ENCODE peak calls at places on chromosomes 4 and X, in four cellular contexts. Q, U, A and K are unnamed samples.

GRCh38 chr4:36086387-36086786 is 157.9 kb downstream of the ARAP2 start:
- DNase-seq in U (no peak), A (no peak), Q (no peak), K (no peak)

GRCh38 chrX:153514259-153514658 is 3.2 kb upstream of the ATP2B3 start:
- DNase-seq in Q (no peak), A (no peak), U (no peak), K (no peak)

GRCh38 chr4:29948451-29948850 is 771.7 kb upstream of the PCDH7 start:
- DNase-seq in Q (no peak), U (no peak), A (no peak), K (no peak)

GRCh38 chr4:102342404-102343074 is 2.7 kb downstream of the SLC39A8 start:
- DNase-seq in U (no peak), A (no peak), Q (no peak), K (no peak)

GRCh38 chr4:41939016-41939623 is 3.9 kb downstream of the TMEM33 start:
- DNase-seq in U (peak; percentile 84), A (no peak), Q (no peak), K (no peak)

GRCh38 chr4:94909645-94910044 is 151.9 kb downstream of the BMPR1B start:
- DNase-seq in Q (no peak), U (no peak), A (no peak), K (no peak)

GRCh38 chr4:38757945-38758344 is 24.8 kb downstream of the TLR10 start:
- DNase-seq in Q (no peak), U (no peak), A (no peak), K (no peak)

GRCh38 chrX:55524487-55524886 is 34.8 kb upstream of the USP51 start:
- DNase-seq in A (no peak), U (no peak), Q (no peak), K (no peak)

GRCh38 chrX:114599305-114599704 is 15.4 kb downstream of the HTR2C start:
- DNase-seq in Q (no peak), A (no peak), U (no peak), K (no peak)

GRCh38 chr4:158782539-158783360 is 13.9 kb downstream of the FNIP2 start:
- DNase-seq in U (no peak), Q (no peak), A (peak; percentile 46), K (no peak)

GRCh38 chr4:66178901-66179300 is 508.6 kb upstream of the EPHA5 start:
- DNase-seq in U (no peak), Q (no peak), A (no peak), K (no peak)

GRCh38 chrX:5823861-5824260 is 404.8 kb downstream of the NLGN4X start:
- DNase-seq in U (no peak), A (no peak), Q (no peak), K (no peak)

GRCh38 chr4:112038861-112039260 is 106.4 kb upstream of the FAM241A start:
- DNase-seq in Q (no peak), U (no peak), A (no peak), K (no peak)

GRCh38 chr4:163473576-163473975 is at the start of gene TKTL2:
- DNase-seq in Q (no peak), A (no peak), U (no peak), K (no peak)

GRCh38 chrX:130086414-130087207 is 23.7 kb downstream of the ELF4 start:
- DNase-seq in U (peak; percentile 95), Q (no peak), A (no peak), K (no peak)

GRCh38 chrX:8988456-8988855 is 45.5 kb downstream of the FAM9B start:
- DNase-seq in A (no peak), Q (no peak), U (no peak), K (no peak)

GRCh38 chr4:7191546-7192251 is 639 bp upstream of the SORCS2 start:
- DNase-seq in Q (no peak), A (no peak), U (no peak), K (no peak)

GRCh38 chr4:152606800-152607577 is 71.1 kb upstream of the FBXW7 start:
- DNase-seq in U (no peak), A (no peak), Q (no peak), K (no peak)

GRCh38 chrX:123960956-123961267 is 594 bp upstream of the STAG2 start:
- DNase-seq in Q (no peak), A (no peak), U (no peak), K (no peak)

GRCh38 chrX:3713937-3714434 is 537 bp upstream of the PRKX start:
- DNase-seq in U (peak; percentile 10), Q (no peak), A (no peak), K (no peak)

GRCh38 chr4:41400296-41400695 is 137.7 kb upstream of the LIMCH1 start:
- DNase-seq in Q (no peak), A (no peak), U (no peak), K (no peak)

GRCh38 chr4:2284161-2284933 is 22.4 kb upstream of the MXD4 start:
- DNase-seq in A (no peak), U (no peak), Q (no peak), K (no peak)

GRCh38 chr4:97987019-97987648 is 156.1 kb downstream of the STPG2 start:
- DNase-seq in Q (no peak), U (no peak), A (no peak), K (no peak)

GRCh38 chr4:68466185-68466584 is 18.9 kb downstream of the TMPRSS11E start:
- DNase-seq in A (no peak), Q (no peak), U (no peak), K (no peak)

GRCh38 chrX:42934020-42934701 is 156.2 kb upstream of the PPP1R2C start:
- DNase-seq in U (peak; percentile 75), A (peak; percentile 75), Q (no peak), K (no peak)

GRCh38 chr4:76312457-76312856 is 5.9 kb downstream of the STBD1 start:
- DNase-seq in U (no peak), Q (no peak), A (no peak), K (no peak)

GRCh38 chr4:7420661-7421040 is 14.1 kb downstream of the PSAPL1 start:
- DNase-seq in A (no peak), U (no peak), Q (no peak), K (no peak)

GRCh38 chr4:46839128-46839527 is 69.9 kb downstream of the COX7B2 start:
- DNase-seq in A (no peak), U (no peak), Q (no peak), K (no peak)

GRCh38 chr4:183214912-183215488 is 105.1 kb downstream of the CLDN22 start:
- DNase-seq in A (no peak), U (no peak), Q (no peak), K (no peak)

DNA sequence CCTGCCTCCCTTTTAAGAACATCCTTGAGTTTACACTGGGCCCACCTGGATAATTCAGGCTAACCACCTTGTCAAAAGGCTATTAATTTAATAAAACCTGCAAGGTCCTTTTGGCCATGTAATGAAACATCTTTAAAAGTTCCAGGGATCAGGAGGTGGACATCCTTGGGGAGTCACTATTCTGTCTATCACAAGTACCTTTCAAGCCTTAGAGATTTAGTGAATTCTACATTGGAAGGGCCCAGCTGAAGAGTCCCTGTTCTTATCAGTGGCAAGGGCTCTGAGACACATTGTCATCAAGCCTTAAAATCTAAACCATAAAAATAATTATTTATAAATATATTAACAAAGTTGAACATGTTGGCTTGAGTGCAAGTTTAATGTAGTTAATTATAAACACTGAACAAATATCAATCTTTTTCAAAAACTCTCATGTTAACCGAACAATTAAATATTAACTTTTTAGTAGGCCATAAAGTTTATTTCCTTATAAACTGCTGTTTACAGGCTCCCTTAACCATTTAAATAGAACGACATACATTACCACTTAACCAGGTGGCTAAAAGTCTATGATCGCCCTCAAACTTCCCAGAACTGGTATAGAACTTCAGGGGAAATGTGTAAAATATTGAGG is 104.4 kb upstream of the CBR4 start:
- DNase-seq in A (no peak), Q (no peak), U (no peak), K (no peak)
- TF ChIP-seq SPI1 in A (no peak), Q (no peak), U (no peak), K (no peak)

GRCh38 chrX:49233887-49234555 is 881 bp upstream of the CACNA1F start:
- DNase-seq in A (no peak), Q (no peak), U (no peak), K (no peak)
- TF ChIP-seq SPI1 in A (no peak), Q (no peak), U (no peak), K (no peak)

GRCh38 chr4:107742196-107742595 is 22.2 kb upstream of the PAPSS1 start:
- DNase-seq in U (no peak), Q (no peak), A (no peak), K (no peak)

GRCh38 chr4:107737470-107737869 is 17.4 kb upstream of the PAPSS1 start:
- DNase-seq in Q (no peak), A (no peak), U (no peak), K (no peak)

GRCh38 chr4:107740950-107741701 is 21.1 kb upstream of the PAPSS1 start:
- DNase-seq in U (no peak), Q (no peak), A (no peak), K (no peak)

GRCh38 chr4:107742791-107743190 is 22.8 kb upstream of the PAPSS1 start:
- DNase-seq in A (no peak), U (no peak), Q (no peak), K (no peak)

GRCh38 chr4:107740381-107740780 is 20.3 kb upstream of the PAPSS1 start:
- DNase-seq in Q (no peak), U (no peak), A (no peak), K (no peak)
- TF ChIP-seq SPI1 in Q (no peak), U (no peak), A (no peak), K (no peak)

GRCh38 chr4:168050002-168050401 is 42.3 kb upstream of the ANXA10 start:
- DNase-seq in A (no peak), U (no peak), Q (no peak), K (no peak)
- TF ChIP-seq SPI1 in A (no peak), U (no peak), Q (no peak), K (no peak)

DNA sequence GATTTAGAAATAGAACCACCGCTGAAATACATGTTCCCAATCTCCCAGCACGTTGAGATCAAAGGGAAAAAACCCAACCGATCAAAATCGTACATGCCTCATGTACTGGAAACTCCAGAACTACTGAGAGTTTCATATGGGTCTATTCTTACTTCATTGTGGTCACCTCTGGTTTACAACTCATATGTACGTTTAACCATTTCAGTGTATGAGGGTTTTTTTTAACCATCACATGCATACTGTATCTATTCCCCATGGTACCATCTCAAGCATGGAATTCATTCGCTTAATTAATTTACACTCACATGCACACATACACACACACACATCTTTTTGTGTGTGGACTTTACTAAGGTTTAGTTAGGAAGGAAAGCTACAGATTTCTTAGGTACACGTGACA is 46.0 kb upstream of the CLNK start:
- DNase-seq in A (peak; percentile 76), Q (no peak), U (no peak), K (no peak)
- TF ChIP-seq SPI1 in A (no peak), Q (no peak), U (no peak), K (no peak)

DNA sequence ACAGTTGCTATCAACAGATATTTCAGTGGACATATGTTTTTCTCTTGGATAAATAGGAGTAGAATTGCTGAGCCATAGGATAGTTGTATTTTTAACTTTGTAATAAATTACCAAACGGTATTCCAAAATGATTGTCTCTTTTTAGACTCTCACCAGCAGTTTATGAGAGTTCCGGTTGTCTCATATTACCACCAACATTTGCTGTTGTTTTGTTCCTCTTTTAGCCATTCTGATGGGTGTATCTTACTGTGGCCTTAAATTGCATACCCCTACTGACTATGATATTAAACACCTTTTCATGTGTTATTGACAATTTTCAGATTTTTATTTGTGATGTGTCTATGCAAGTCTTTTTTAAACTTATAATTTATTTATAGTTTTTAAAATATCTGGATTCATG is 39.7 kb downstream of the SNX25 start:
- DNase-seq in U (no peak), Q (no peak), A (no peak), K (no peak)
- TF ChIP-seq SPI1 in U (no peak), Q (no peak), A (no peak), K (no peak)